ENCODE peak calls at places on chromosomes 11 and 22, in seven cellular contexts. W is endothelial cell of umbilical vein; Y is SK-N-SH; K is gastrocnemius medialis; M is naive thymus-derived CD4-positive, alpha-beta T cell; V is GM23338; Z is cardiac muscle cell. U is an unnamed sample. For H3K27me3, the result is how much of the 10 kb centered on the place peaks cover.

GRCh38 chr11:15603208-15603607 is 488.5 kb downstream of the INSC start:
- DNase-seq in K (no peak), W (no peak), Z (no peak), Y (no peak), V (no peak), M (no peak), U (no peak)

GRCh38 chr22:24305260-24305692 is 34.6 kb downstream of the SPECC1L start:
- DNase-seq in V (no peak), W (peak), K (no peak), Z (no peak), Y (no peak), M (peak), U (peak)

GRCh38 chr22:45425101-45425500 is 11.6 kb downstream of the RIBC2 start:
- DNase-seq in K (no peak), M (no peak), W (no peak), V (no peak), Z (no peak), Y (no peak), U (no peak)

GRCh38 chr11:96038046-96038445 is 114.1 kb upstream of the MTMR2 start:
- DNase-seq in Z (no peak), V (no peak), M (no peak), K (no peak), W (no peak), Y (no peak), U (no peak)

GRCh38 chr11:32161293-32161692 is 70.4 kb downstream of the RCN1 start:
- DNase-seq in Z (no peak), M (no peak), K (no peak), V (no peak), W (no peak), Y (no peak), U (no peak)

GRCh38 chr22:27245056-27245455 is 556.5 kb downstream of the MN1 start:
- DNase-seq in M (no peak), Y (no peak), Z (peak), K (no peak), W (no peak), V (no peak), U (no peak)

GRCh38 chr11:45678962-45679361 is 13.5 kb upstream of the CHST1 start:
- DNase-seq in W (no peak), Z (no peak), Y (no peak), K (no peak), M (no peak), V (no peak), U (no peak)

GRCh38 chr22:27461470-27461869 is 340.1 kb downstream of the MN1 start:
- DNase-seq in V (peak), Z (peak), M (no peak), W (no peak), K (no peak), Y (no peak), U (no peak)

GRCh38 chr11:58788355-58789023 is 56.0 kb downstream of the GLYATL2 start:
- DNase-seq in K (no peak), M (peak), Z (peak), W (peak), Y (peak), V (peak), U (peak)

GRCh38 chr11:57417056-57417455 is 9.9 kb downstream of the SLC43A3 start:
- DNase-seq in V (no peak), W (no peak), K (no peak), M (no peak), Y (no peak), Z (no peak), U (no peak)

GRCh38 chr11:61477734-61478148 is 30.8 kb upstream of the LRRC10B start:
- DNase-seq in M (peak), Z (peak), K (no peak), Y (peak), W (peak), V (peak), U (peak)

GRCh38 chr11:83063073-83063754 is 8.5 kb downstream of the RAB30 start:
- DNase-seq in V (peak), K (no peak), Z (no peak), M (peak), W (no peak), Y (no peak), U (peak)

GRCh38 chr11:129277216-129277838 is 85.2 kb upstream of the ARHGAP32 start:
- DNase-seq in W (peak), Y (no peak), M (no peak), Z (peak), K (no peak), V (no peak), U (no peak)

GRCh38 chr11:129281471-129282268 is 89.5 kb upstream of the ARHGAP32 start:
- DNase-seq in K (no peak), V (no peak), W (no peak), M (no peak), Z (no peak), Y (no peak), U (no peak)

GRCh38 chr11:129279326-129280026 is 87.4 kb upstream of the ARHGAP32 start:
- DNase-seq in K (peak), Z (peak), M (peak), V (peak), W (peak), Y (peak), U (peak)

GRCh38 chr11:129280027-129280811 is 88.1 kb upstream of the ARHGAP32 start:
- DNase-seq in W (no peak), Y (peak), Z (no peak), M (peak), K (no peak), V (no peak), U (no peak)

GRCh38 chr11:129278586-129279319 is 86.6 kb upstream of the ARHGAP32 start:
- DNase-seq in W (no peak), Y (peak), Z (peak), K (no peak), M (peak), V (peak), U (no peak)
- H3K4me3 ChIP-seq in W (peak), Y (peak), Z (peak), K (peak), M (peak), V (peak), U (no peak)

GRCh38 chr11:47229161-47229560 is 14.4 kb downstream of the DDB2 start:
- DNase-seq in M (no peak), W (no peak), K (no peak), V (no peak), Y (peak), Z (no peak), U (no peak)
- H3K27me3 ChIP-seq in M (under half), W (under half), K (under half), V (under half), Y (under half), Z (under half), U (under half)

DNA sequence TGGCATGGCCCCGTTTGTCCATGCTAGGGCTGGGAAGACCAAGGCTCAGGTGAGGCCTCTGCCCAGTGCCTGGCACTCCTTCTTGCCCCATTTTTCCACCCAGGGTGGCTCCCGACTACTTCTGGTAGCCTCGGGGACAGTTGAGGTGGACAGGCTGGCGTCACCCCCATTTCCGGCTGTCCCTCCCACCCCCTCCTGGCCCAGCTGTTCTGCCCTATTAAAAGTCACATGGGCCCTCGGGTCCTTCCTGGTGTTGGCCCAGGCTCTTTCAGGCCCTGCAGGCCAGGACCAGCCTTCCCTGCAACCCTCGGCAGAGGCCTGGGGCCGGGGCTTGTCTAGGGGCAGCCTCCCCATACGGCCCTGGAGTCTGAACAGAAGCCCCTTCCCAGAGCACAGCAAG is 9.5 kb downstream of the CD81 start:
- DNase-seq in Z (no peak), W (no peak), V (no peak), K (no peak), Y (no peak), M (no peak), U (peak)
- H3K4me3 ChIP-seq in Z (no peak), W (no peak), V (no peak), K (no peak), Y (no peak), M (no peak), U (no peak)

GRCh38 chr11:114244995-114245394 is 51.2 kb upstream of the NNMT start:
- DNase-seq in Z (no peak), M (no peak), Y (no peak), W (no peak), K (no peak), V (no peak), U (no peak)
- H3K27me3 ChIP-seq in Z (under half), M (under half), Y (under half), W (under half), K (under half), V (under half), U (under half)

GRCh38 chr11:2993000-2993330 is 836 bp upstream of the NAP1L4 start:
- DNase-seq in Z (no peak), V (no peak), K (no peak), M (no peak), W (no peak), Y (no peak), U (no peak)
- H3K4me3 ChIP-seq in Z (peak), V (peak), K (peak), M (peak), W (peak), Y (peak), U (peak)

GRCh38 chr11:76652989-76653673 is 17.4 kb downstream of the LRRC32 start:
- DNase-seq in K (no peak), M (no peak), Y (no peak), V (no peak), Z (no peak), W (no peak), U (no peak)
- H3K27me3 ChIP-seq in K (under half), M (under half), Y (under half), V (under half), Z (under half), W (under half), U (under half)

GRCh38 chr11:2315395-2316168 is 13.8 kb downstream of the TSPAN32 start:
- DNase-seq in Y (no peak), Z (no peak), M (no peak), K (no peak), W (no peak), V (no peak), U (no peak)
- H3K4me3 ChIP-seq in Y (no peak), Z (no peak), M (no peak), K (no peak), W (no peak), V (no peak), U (no peak)

DNA sequence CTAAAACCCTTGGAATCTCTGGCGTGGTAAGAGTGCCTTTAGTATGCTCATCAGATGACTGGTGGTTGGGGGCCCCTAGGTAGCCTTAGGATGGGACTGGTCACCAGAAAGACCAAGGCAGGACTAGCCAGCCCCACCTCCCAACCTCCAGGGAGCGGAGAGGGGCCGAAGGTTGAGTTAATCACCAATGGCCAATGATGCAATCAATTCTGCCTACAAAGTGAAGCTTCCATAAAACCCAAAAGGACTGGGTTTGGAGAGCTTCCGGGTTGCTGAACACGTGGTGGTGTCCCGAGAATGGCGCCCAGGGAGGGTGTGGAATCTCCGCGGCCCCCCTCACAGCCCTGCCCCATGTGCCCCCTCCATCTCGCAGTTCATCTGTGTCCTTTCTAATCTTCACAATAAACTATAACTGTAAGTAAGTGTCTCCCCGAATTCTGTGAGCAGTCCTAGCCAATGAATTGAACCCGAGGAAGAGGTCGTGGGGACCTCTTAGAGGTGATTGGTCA is 66.4 kb upstream of the SLC22A12 start:
- DNase-seq in V (no peak), Z (no peak), W (no peak), K (no peak), Y (no peak), M (no peak), U (no peak)
- H3K27me3 ChIP-seq in V (under half), Z (under half), W (under half), K (under half), Y (under half), M (under half), U (under half)